ENCODE peak calls at places on chromosome X, in eight cellular contexts. A, D, J, K, L, B, R and S are unnamed samples.
A peak's percentile ranks its signal among the peaks of the same experiment; 100 is the strongest.

GRCh38 chrX:107470198-107470597 is 20.7 kb downstream of the FRMPD3 start:
- DNase-seq in R (no peak), L (no peak), A (no peak), D (no peak), K (no peak), B (no peak), J (no peak), S (no peak)

GRCh38 chrX:10629905-10630304 is 9.5 kb upstream of the MID1 start:
- DNase-seq in D (no peak), B (no peak), A (no peak), L (no peak), R (no peak), K (no peak), J (no peak), S (no peak)

GRCh38 chrX:138877746-138878145 is 166.2 kb upstream of the FGF13 start:
- DNase-seq in D (peak; percentile 8), J (no peak), L (no peak), B (peak; percentile 71), A (no peak), R (peak; percentile 29), K (no peak), S (no peak)

GRCh38 chrX:43836435-43837184 is 45.6 kb downstream of the MAOB start:
- DNase-seq in A (no peak), R (peak; percentile 3), D (peak; percentile 30), B (peak; percentile 34), L (peak; percentile 42), J (no peak), K (no peak), S (peak; percentile 35)

GRCh38 chrX:19347916-19348315 is 4.2 kb downstream of the PDHA1 start:
- DNase-seq in R (no peak), D (no peak), L (no peak), B (no peak), J (no peak), K (no peak), A (no peak), S (no peak)

GRCh38 chrX:40172169-40172979 is 74.6 kb upstream of the BCOR start:
- DNase-seq in K (no peak), D (peak; percentile 74), B (peak; percentile 59), R (peak; percentile 47), A (no peak), J (peak; percentile 72), L (peak; percentile 65), S (peak; percentile 58)

GRCh38 chrX:24498181-24498580 is 33.1 kb downstream of the PDK3 start:
- DNase-seq in A (no peak), J (peak; percentile 28), L (peak; percentile 63), K (no peak), R (no peak), D (peak; percentile 16), B (peak; percentile 14), S (peak; percentile 13)

GRCh38 chrX:37454537-37455285 is 105.5 kb downstream of the PRRG1 start:
- DNase-seq in R (peak; percentile 39), A (no peak), L (peak; percentile 53), B (peak; percentile 92), K (no peak), J (no peak), D (peak; percentile 11), S (peak; percentile 32)

GRCh38 chrX:2237976-2238375 is 262.8 kb downstream of the DHRSX start:
- DNase-seq in B (no peak), L (no peak), J (no peak), K (no peak), A (no peak), R (no peak), D (no peak), S (no peak)